ENCODE peak calls at places on chromosomes 13 and 19, in seven cellular contexts. E is HTR-8/SVneo; F is OCI-LY7; D is mucosa of gallbladder; Z is CD8-positive, alpha-beta memory T cell; N is H7; B is NCI-H1417. S is an unnamed sample.
A peak's percentile ranks its signal among the peaks of the same experiment; 100 is the strongest.

GRCh38 chr13:50993908-50994307 is 84.3 kb downstream of the RNASEH2B start:
- DNase-seq in Z (no peak), B (no peak), F (no peak), D (no peak), N (no peak), E (no peak), S (no peak)

GRCh38 chr19:5933391-5933998 is 19.4 kb downstream of the CAPS start:
- DNase-seq in E (no peak), F (no peak), D (no peak), Z (no peak), B (no peak), N (no peak), S (no peak)

GRCh38 chr13:51249254-51249653 is 27.1 kb downstream of the FAM124A start:
- DNase-seq in N (no peak), D (no peak), F (no peak), B (no peak), Z (no peak), E (no peak), S (no peak)

GRCh38 chr13:113815151-113816058 is 48.5 kb downstream of the GAS6 start:
- DNase-seq in D (no peak), Z (no peak), F (peak; percentile 84), B (no peak), N (no peak), E (no peak), S (no peak)

GRCh38 chr13:77698211-77699058 is 948 bp downstream of the SLAIN1 start:
- DNase-seq in F (peak; percentile 73), E (peak; percentile 1), D (peak; percentile 11), B (peak; percentile 83), N (peak; percentile 64), Z (peak; percentile 26), S (peak; percentile 7)

GRCh38 chr13:52793507-52793906 is 53.9 kb upstream of the CNMD start:
- DNase-seq in E (no peak), D (no peak), N (no peak), F (no peak), Z (no peak), B (peak; percentile 37), S (no peak)

GRCh38 chr19:6894313-6894712 is 6.9 kb downstream of the ADGRE1 start:
- DNase-seq in B (no peak), F (no peak), D (no peak), E (no peak), N (no peak), Z (no peak), S (no peak)

GRCh38 chr13:33244907-33245287 is 40.7 kb downstream of the STARD13 start:
- DNase-seq in N (no peak), E (no peak), Z (no peak), D (no peak), B (no peak), F (no peak), S (no peak)

GRCh38 chr19:55460670-55461258 is 678 bp downstream of the ISOC2 start:
- DNase-seq in E (peak; percentile 53), F (peak; percentile 69), D (peak; percentile 81), N (peak; percentile 99), B (peak; percentile 66), Z (peak; percentile 38), S (no peak)

S was measured in kidney glomerular epithelial cell.